ENCODE peak calls at places on chromosomes 11 and 22, in nine cellular contexts. One of them, this sample, is unnamed.

GRCh38 chr11:108237058-108237481 is 14.2 kb downstream of the ATM start:
- DNase-seq in midbrain: no peak
- DNase-seq in A172: no peak
- DNase-seq in transverse colon: no peak
- DNase-seq in cardiac fibroblast: peak
- DNase-seq in lower leg skin: no peak
- DNase-seq in anterior cingulate cortex: no peak
- DNase-seq in ovary: no peak
- DNase-seq in activated CD4-positive, alpha-beta T cell treated with anti-CD3 and anti-CD28 coated beads, Interleukin-2, amount 50 U/mL, for 48 hours: no peak
- DNase-seq in this sample: no peak

GRCh38 chr11:127454856-127455255 is 454.3 kb upstream of the KIRREL3 start:
- DNase-seq in midbrain: no peak
- DNase-seq in A172: no peak
- DNase-seq in transverse colon: no peak
- DNase-seq in cardiac fibroblast: no peak
- DNase-seq in lower leg skin: no peak
- DNase-seq in anterior cingulate cortex: no peak
- DNase-seq in ovary: no peak
- DNase-seq in activated CD4-positive, alpha-beta T cell treated with anti-CD3 and anti-CD28 coated beads, Interleukin-2, amount 50 U/mL, for 48 hours: no peak
- DNase-seq in this sample: no peak

GRCh38 chr11:12840871-12841516 is 166.8 kb downstream of the TEAD1 start:
- DNase-seq in midbrain: no peak
- DNase-seq in A172: peak
- DNase-seq in transverse colon: no peak
- DNase-seq in cardiac fibroblast: peak
- DNase-seq in lower leg skin: no peak
- DNase-seq in anterior cingulate cortex: no peak
- DNase-seq in ovary: no peak
- DNase-seq in activated CD4-positive, alpha-beta T cell treated with anti-CD3 and anti-CD28 coated beads, Interleukin-2, amount 50 U/mL, for 48 hours: no peak
- DNase-seq in this sample: no peak

GRCh38 chr11:626475-627272 is at the start of gene SCT:
- DNase-seq in midbrain: no peak
- DNase-seq in A172: no peak
- DNase-seq in transverse colon: no peak
- DNase-seq in cardiac fibroblast: no peak
- DNase-seq in lower leg skin: no peak
- DNase-seq in anterior cingulate cortex: no peak
- DNase-seq in ovary: no peak
- DNase-seq in activated CD4-positive, alpha-beta T cell treated with anti-CD3 and anti-CD28 coated beads, Interleukin-2, amount 50 U/mL, for 48 hours: no peak
- DNase-seq in this sample: no peak

GRCh38 chr22:24105018-24105360 is 76.3 kb upstream of the SUSD2 start:
- DNase-seq in midbrain: peak
- DNase-seq in A172: no peak
- DNase-seq in transverse colon: no peak
- DNase-seq in cardiac fibroblast: peak
- DNase-seq in lower leg skin: no peak
- DNase-seq in anterior cingulate cortex: no peak
- DNase-seq in ovary: no peak
- DNase-seq in activated CD4-positive, alpha-beta T cell treated with anti-CD3 and anti-CD28 coated beads, Interleukin-2, amount 50 U/mL, for 48 hours: no peak
- DNase-seq in this sample: no peak

GRCh38 chr22:28934026-28934425 is 50.7 kb downstream of the ZNRF3 start:
- DNase-seq in midbrain: no peak
- DNase-seq in A172: no peak
- DNase-seq in transverse colon: no peak
- DNase-seq in cardiac fibroblast: no peak
- DNase-seq in lower leg skin: no peak
- DNase-seq in anterior cingulate cortex: no peak
- DNase-seq in ovary: no peak
- DNase-seq in activated CD4-positive, alpha-beta T cell treated with anti-CD3 and anti-CD28 coated beads, Interleukin-2, amount 50 U/mL, for 48 hours: no peak
- DNase-seq in this sample: no peak

GRCh38 chr22:40451230-40451629 is 80.8 kb downstream of the SGSM3 start:
- DNase-seq in midbrain: no peak
- DNase-seq in A172: no peak
- DNase-seq in transverse colon: no peak
- DNase-seq in cardiac fibroblast: no peak
- DNase-seq in lower leg skin: no peak
- DNase-seq in anterior cingulate cortex: no peak
- DNase-seq in ovary: no peak
- DNase-seq in activated CD4-positive, alpha-beta T cell treated with anti-CD3 and anti-CD28 coated beads, Interleukin-2, amount 50 U/mL, for 48 hours: peak
- DNase-seq in this sample: no peak

GRCh38 chr22:18985761-18986160 is 49.7 kb upstream of the PRODH start:
- DNase-seq in midbrain: no peak
- DNase-seq in A172: no peak
- DNase-seq in transverse colon: no peak
- DNase-seq in cardiac fibroblast: no peak
- DNase-seq in lower leg skin: no peak
- DNase-seq in anterior cingulate cortex: no peak
- DNase-seq in ovary: no peak
- DNase-seq in activated CD4-positive, alpha-beta T cell treated with anti-CD3 and anti-CD28 coated beads, Interleukin-2, amount 50 U/mL, for 48 hours: no peak
- DNase-seq in this sample: no peak

GRCh38 chr11:113242767-113243397 is 71.5 kb upstream of the TTC12 start:
- DNase-seq in midbrain: peak
- DNase-seq in A172: peak
- DNase-seq in transverse colon: no peak
- DNase-seq in cardiac fibroblast: peak
- DNase-seq in lower leg skin: no peak
- DNase-seq in anterior cingulate cortex: peak
- DNase-seq in ovary: peak
- DNase-seq in activated CD4-positive, alpha-beta T cell treated with anti-CD3 and anti-CD28 coated beads, Interleukin-2, amount 50 U/mL, for 48 hours: peak
- DNase-seq in this sample: no peak